ENCODE peak calls at places on chromosomes 2 and 18, in five cellular contexts. One of them, this sample, is unnamed. For H3K27me3 and H3K4me1, the result is how much of the 10 kb centered on the place peaks cover.

GRCh38 chr2:167964650-167965404 is 282.6 kb downstream of the STK39 start:
- DNase-seq in HCT116: no peak
- DNase-seq in cardiac muscle cell: peak
- DNase-seq in neural progenitor cell: peak
- DNase-seq in CD4-positive, CD25-positive, alpha-beta regulatory T cell: no peak
- DNase-seq in this sample: no peak

GRCh38 chr2:15923597-15923996 is 16.8 kb upstream of the MYCN start:
- DNase-seq in HCT116: no peak
- DNase-seq in cardiac muscle cell: no peak
- DNase-seq in neural progenitor cell: no peak
- DNase-seq in CD4-positive, CD25-positive, alpha-beta regulatory T cell: no peak
- DNase-seq in this sample: no peak

GRCh38 chr2:58045580-58046334 is 849 bp upstream of the VRK2 start:
- DNase-seq in HCT116: no peak
- DNase-seq in cardiac muscle cell: no peak
- DNase-seq in neural progenitor cell: no peak
- DNase-seq in CD4-positive, CD25-positive, alpha-beta regulatory T cell: no peak
- DNase-seq in this sample: peak

GRCh38 chr18:42670860-42671259 is 444.6 kb downstream of the RIT2 start:
- DNase-seq in HCT116: no peak
- DNase-seq in cardiac muscle cell: no peak
- DNase-seq in neural progenitor cell: no peak
- DNase-seq in CD4-positive, CD25-positive, alpha-beta regulatory T cell: no peak
- DNase-seq in this sample: no peak

GRCh38 chr18:13551305-13551603 is 175.1 kb downstream of the FAM210A start:
- DNase-seq in HCT116: no peak
- DNase-seq in cardiac muscle cell: no peak
- DNase-seq in neural progenitor cell: no peak
- DNase-seq in CD4-positive, CD25-positive, alpha-beta regulatory T cell: no peak
- DNase-seq in this sample: no peak

GRCh38 chr18:48623468-48624220 is 84.8 kb downstream of the CTIF start:
- DNase-seq in HCT116: no peak
- DNase-seq in cardiac muscle cell: no peak
- DNase-seq in neural progenitor cell: no peak
- DNase-seq in CD4-positive, CD25-positive, alpha-beta regulatory T cell: no peak
- DNase-seq in this sample: no peak

GRCh38 chr2:240916571-240917008 is 10.5 kb downstream of the CROCC2 start:
- DNase-seq in HCT116: no peak
- DNase-seq in cardiac muscle cell: peak
- DNase-seq in neural progenitor cell: peak
- DNase-seq in CD4-positive, CD25-positive, alpha-beta regulatory T cell: no peak
- DNase-seq in this sample: peak

GRCh38 chr2:238024986-238025385 is 35.8 kb upstream of the SCLY start:
- DNase-seq in HCT116: no peak
- DNase-seq in cardiac muscle cell: no peak
- DNase-seq in neural progenitor cell: no peak
- DNase-seq in CD4-positive, CD25-positive, alpha-beta regulatory T cell: no peak
- DNase-seq in this sample: no peak

GRCh38 chr2:218345491-218346176 is 11.0 kb upstream of the CATIP start:
- DNase-seq in HCT116: no peak
- DNase-seq in cardiac muscle cell: no peak
- DNase-seq in neural progenitor cell: no peak
- DNase-seq in CD4-positive, CD25-positive, alpha-beta regulatory T cell: no peak
- DNase-seq in this sample: no peak

GRCh38 chr2:61328707-61329251 is 142.1 kb downstream of the USP34 start:
- DNase-seq in HCT116: peak
- DNase-seq in cardiac muscle cell: no peak
- DNase-seq in neural progenitor cell: no peak
- DNase-seq in CD4-positive, CD25-positive, alpha-beta regulatory T cell: no peak
- DNase-seq in this sample: no peak

GRCh38 chr2:108354171-108354570 is 23.6 kb upstream of the SULT1C4 start:
- DNase-seq in HCT116: no peak
- DNase-seq in cardiac muscle cell: no peak
- DNase-seq in neural progenitor cell: no peak
- DNase-seq in CD4-positive, CD25-positive, alpha-beta regulatory T cell: no peak
- DNase-seq in this sample: no peak

GRCh38 chr2:11636593-11637295 is 33.3 kb downstream of the NTSR2 start:
- DNase-seq in HCT116: no peak
- DNase-seq in cardiac muscle cell: no peak
- DNase-seq in neural progenitor cell: no peak
- DNase-seq in CD4-positive, CD25-positive, alpha-beta regulatory T cell: no peak
- DNase-seq in this sample: no peak

GRCh38 chr18:74861154-74861553 is 263.5 kb downstream of the ZNF407 start:
- DNase-seq in HCT116: no peak
- DNase-seq in cardiac muscle cell: no peak
- DNase-seq in neural progenitor cell: no peak
- DNase-seq in CD4-positive, CD25-positive, alpha-beta regulatory T cell: no peak
- DNase-seq in this sample: no peak

GRCh38 chr2:186594001-186594722 is 4.3 kb downstream of the ITGAV start:
- DNase-seq in HCT116: no peak
- DNase-seq in cardiac muscle cell: no peak
- DNase-seq in neural progenitor cell: no peak
- DNase-seq in CD4-positive, CD25-positive, alpha-beta regulatory T cell: no peak
- DNase-seq in this sample: no peak

GRCh38 chr2:227006189-227006897 is 157.7 kb downstream of the COL4A4 start:
- DNase-seq in HCT116: no peak
- DNase-seq in cardiac muscle cell: no peak
- DNase-seq in neural progenitor cell: no peak
- DNase-seq in CD4-positive, CD25-positive, alpha-beta regulatory T cell: no peak
- DNase-seq in this sample: no peak

GRCh38 chr2:69773201-69773600 is 31.3 kb downstream of the ANXA4 start:
- DNase-seq in HCT116: no peak
- DNase-seq in cardiac muscle cell: no peak
- DNase-seq in neural progenitor cell: no peak
- DNase-seq in CD4-positive, CD25-positive, alpha-beta regulatory T cell: no peak
- DNase-seq in this sample: no peak

GRCh38 chr2:152443771-152444170 is 108.8 kb downstream of the FMNL2 start:
- DNase-seq in HCT116: no peak
- DNase-seq in cardiac muscle cell: no peak
- DNase-seq in neural progenitor cell: no peak
- DNase-seq in CD4-positive, CD25-positive, alpha-beta regulatory T cell: no peak
- DNase-seq in this sample: peak

GRCh38 chr18:79377187-79377891 is 18.4 kb upstream of the NFATC1 start:
- DNase-seq in HCT116: no peak
- DNase-seq in cardiac muscle cell: no peak
- DNase-seq in neural progenitor cell: no peak
- DNase-seq in CD4-positive, CD25-positive, alpha-beta regulatory T cell: no peak
- DNase-seq in this sample: peak

GRCh38 chr2:191321861-191322662 is 76.9 kb downstream of the MYO1B start:
- DNase-seq in HCT116: peak
- DNase-seq in cardiac muscle cell: no peak
- DNase-seq in neural progenitor cell: peak
- DNase-seq in CD4-positive, CD25-positive, alpha-beta regulatory T cell: no peak
- DNase-seq in this sample: no peak

GRCh38 chr2:199464614-199465352 is 7.0 kb upstream of the SATB2 start:
- DNase-seq in HCT116: no peak
- DNase-seq in cardiac muscle cell: no peak
- DNase-seq in neural progenitor cell: peak
- DNase-seq in CD4-positive, CD25-positive, alpha-beta regulatory T cell: no peak
- DNase-seq in this sample: no peak
- H3K27me3 ChIP-seq in HCT116: under half
- H3K27me3 ChIP-seq in cardiac muscle cell: half or more
- H3K27me3 ChIP-seq in neural progenitor cell: half or more
- H3K27me3 ChIP-seq in CD4-positive, CD25-positive, alpha-beta regulatory T cell: half or more
- H3K27me3 ChIP-seq in this sample: under half

GRCh38 chr2:127641133-127641532 is 4.8 kb upstream of the GPR17 start:
- DNase-seq in HCT116: no peak
- DNase-seq in cardiac muscle cell: no peak
- DNase-seq in neural progenitor cell: no peak
- DNase-seq in CD4-positive, CD25-positive, alpha-beta regulatory T cell: no peak
- DNase-seq in this sample: no peak
- H3K4me1 ChIP-seq in HCT116: under half
- H3K4me1 ChIP-seq in cardiac muscle cell: under half
- H3K4me1 ChIP-seq in neural progenitor cell: under half
- H3K4me1 ChIP-seq in CD4-positive, CD25-positive, alpha-beta regulatory T cell: half or more
- H3K4me1 ChIP-seq in this sample: under half

GRCh38 chr2:46096272-46096671 is 200.9 kb upstream of the EPAS1 start:
- DNase-seq in HCT116: no peak
- DNase-seq in cardiac muscle cell: no peak
- DNase-seq in neural progenitor cell: no peak
- DNase-seq in CD4-positive, CD25-positive, alpha-beta regulatory T cell: no peak
- DNase-seq in this sample: no peak

GRCh38 chr2:46098606-46099005 is 198.6 kb upstream of the EPAS1 start:
- DNase-seq in HCT116: no peak
- DNase-seq in cardiac muscle cell: no peak
- DNase-seq in neural progenitor cell: no peak
- DNase-seq in CD4-positive, CD25-positive, alpha-beta regulatory T cell: no peak
- DNase-seq in this sample: no peak

GRCh38 chr2:46094689-46095088 is 202.5 kb upstream of the EPAS1 start:
- DNase-seq in HCT116: no peak
- DNase-seq in cardiac muscle cell: no peak
- DNase-seq in neural progenitor cell: no peak
- DNase-seq in CD4-positive, CD25-positive, alpha-beta regulatory T cell: no peak
- DNase-seq in this sample: no peak

GRCh38 chr2:46095821-46096220 is 201.4 kb upstream of the EPAS1 start:
- DNase-seq in HCT116: no peak
- DNase-seq in cardiac muscle cell: no peak
- DNase-seq in neural progenitor cell: no peak
- DNase-seq in CD4-positive, CD25-positive, alpha-beta regulatory T cell: no peak
- DNase-seq in this sample: no peak

DNA sequence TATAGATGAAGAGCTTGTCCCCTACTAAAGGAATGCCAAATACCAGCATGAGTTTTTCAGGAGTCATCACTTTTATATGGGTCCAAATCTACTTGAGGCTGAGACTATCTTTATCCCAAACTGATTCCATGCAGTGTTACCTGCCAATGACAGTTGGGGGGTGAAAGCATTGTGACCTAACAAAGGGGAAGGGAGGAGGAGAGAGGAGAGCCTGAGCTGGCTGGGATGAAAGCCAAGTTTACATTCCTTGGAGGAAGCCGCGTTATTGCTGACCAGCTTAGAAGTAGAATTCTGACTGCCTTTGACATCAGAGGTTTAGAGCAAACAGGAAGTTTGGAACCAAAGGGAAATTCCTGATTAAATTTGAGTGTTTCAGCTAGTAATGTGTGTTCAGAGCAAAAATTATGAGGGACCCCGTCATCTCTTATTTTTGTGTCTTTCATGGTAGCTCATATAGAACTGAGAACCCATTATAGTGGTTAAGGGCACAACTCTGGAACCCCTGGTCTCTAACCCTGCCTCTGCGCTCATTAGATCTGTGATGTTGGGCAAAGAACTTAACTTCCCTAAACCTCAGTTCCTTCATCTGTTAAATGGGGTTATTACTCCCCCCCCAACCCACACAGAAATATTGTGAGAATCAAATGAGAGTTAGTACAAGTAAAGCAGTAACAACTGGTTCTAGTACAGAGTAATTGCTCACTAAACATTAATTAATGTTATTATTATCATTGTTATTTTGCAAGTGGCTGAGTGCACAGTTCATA is 199.3 kb upstream of the EPAS1 start:
- DNase-seq in HCT116: peak
- DNase-seq in cardiac muscle cell: peak
- DNase-seq in neural progenitor cell: no peak
- DNase-seq in CD4-positive, CD25-positive, alpha-beta regulatory T cell: no peak
- DNase-seq in this sample: peak
- H3K27ac ChIP-seq in HCT116: no peak
- H3K27ac ChIP-seq in cardiac muscle cell: no peak
- H3K27ac ChIP-seq in neural progenitor cell: no peak
- H3K27ac ChIP-seq in CD4-positive, CD25-positive, alpha-beta regulatory T cell: no peak
- H3K27ac ChIP-seq in this sample: peak

GRCh38 chr2:104874230-104874629 is 20.3 kb downstream of the POU3F3 start:
- DNase-seq in HCT116: no peak
- DNase-seq in cardiac muscle cell: no peak
- DNase-seq in neural progenitor cell: no peak
- DNase-seq in CD4-positive, CD25-positive, alpha-beta regulatory T cell: no peak
- DNase-seq in this sample: no peak
- H3K27me3 ChIP-seq in HCT116: under half
- H3K27me3 ChIP-seq in cardiac muscle cell: half or more
- H3K27me3 ChIP-seq in neural progenitor cell: half or more
- H3K27me3 ChIP-seq in CD4-positive, CD25-positive, alpha-beta regulatory T cell: under half
- H3K27me3 ChIP-seq in this sample: under half

GRCh38 chr2:38740851-38741541 is 10.2 kb downstream of the SRSF7 start:
- DNase-seq in HCT116: no peak
- DNase-seq in cardiac muscle cell: peak
- DNase-seq in neural progenitor cell: peak
- DNase-seq in CD4-positive, CD25-positive, alpha-beta regulatory T cell: peak
- DNase-seq in this sample: peak

GRCh38 chr2:38743672-38744398 is 7.3 kb downstream of the SRSF7 start:
- DNase-seq in HCT116: no peak
- DNase-seq in cardiac muscle cell: no peak
- DNase-seq in neural progenitor cell: no peak
- DNase-seq in CD4-positive, CD25-positive, alpha-beta regulatory T cell: no peak
- DNase-seq in this sample: no peak

GRCh38 chr2:38739524-38739923 is 11.6 kb downstream of the SRSF7 start:
- DNase-seq in HCT116: no peak
- DNase-seq in cardiac muscle cell: no peak
- DNase-seq in neural progenitor cell: no peak
- DNase-seq in CD4-positive, CD25-positive, alpha-beta regulatory T cell: no peak
- DNase-seq in this sample: no peak

GRCh38 chr2:38742797-38743559 is 8.2 kb downstream of the SRSF7 start:
- DNase-seq in HCT116: no peak
- DNase-seq in cardiac muscle cell: no peak
- DNase-seq in neural progenitor cell: no peak
- DNase-seq in CD4-positive, CD25-positive, alpha-beta regulatory T cell: no peak
- DNase-seq in this sample: no peak

DNA sequence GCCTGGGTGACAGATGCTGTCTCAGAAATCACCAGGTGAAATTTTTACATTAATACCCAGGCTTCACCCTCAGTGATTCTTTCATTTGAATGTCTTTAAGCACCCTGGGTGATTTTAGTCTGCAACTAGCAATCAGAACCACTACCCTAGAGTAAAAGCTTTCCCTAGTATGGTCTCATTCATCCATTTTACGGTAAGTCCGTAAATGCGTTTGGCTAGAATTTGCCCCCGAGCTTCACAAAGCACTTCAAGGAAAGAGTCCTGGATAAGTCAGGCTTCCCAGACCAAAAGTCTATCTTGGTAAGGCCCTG is 9.7 kb downstream of the SRSF7 start:
- DNase-seq in HCT116: no peak
- DNase-seq in cardiac muscle cell: no peak
- DNase-seq in neural progenitor cell: no peak
- DNase-seq in CD4-positive, CD25-positive, alpha-beta regulatory T cell: no peak
- DNase-seq in this sample: no peak
- H3K4me1 ChIP-seq in HCT116: under half
- H3K4me1 ChIP-seq in cardiac muscle cell: under half
- H3K4me1 ChIP-seq in neural progenitor cell: under half
- H3K4me1 ChIP-seq in CD4-positive, CD25-positive, alpha-beta regulatory T cell: under half
- H3K4me1 ChIP-seq in this sample: under half

This sample was measured in right cardiac atrium.